ENCODE peak calls at places on chromosome X, in six cellular contexts. M, B, C, Z, Q and K are unnamed samples.

GRCh38 chrX:17608898-17609297 is 128.4 kb upstream of the SCML1 start:
- DNase-seq in M (no peak), B (no peak), C (no peak), Z (no peak), Q (no peak), K (no peak)

GRCh38 chrX:71629467-71629866 is 11.2 kb upstream of the CXCR3 start:
- DNase-seq in M (no peak), B (no peak), C (no peak), Z (no peak), Q (no peak), K (no peak)

GRCh38 chrX:142238536-142238935 is 33.4 kb upstream of the MAGEC2 start:
- DNase-seq in M (no peak), B (no peak), C (no peak), Z (no peak), Q (no peak), K (no peak)

GRCh38 chrX:105221374-105221773 is 880 bp upstream of the TEX13A start:
- DNase-seq in M (no peak), B (no peak), C (no peak), Z (no peak), Q (no peak), K (no peak)

GRCh38 chrX:112819813-112820212 is 20.8 kb downstream of the AMOT start:
- DNase-seq in M (no peak), B (no peak), C (no peak), Z (no peak), Q (no peak), K (no peak)

GRCh38 chrX:10722804-10723364 is 102.5 kb upstream of the MID1 start:
- DNase-seq in M (peak; percentile 76), B (no peak), C (peak; percentile 11), Z (no peak), Q (peak; percentile 57), K (peak; percentile 29)

GRCh38 chrX:119981286-119982070 is 37.9 kb upstream of the NKAP start:
- DNase-seq in M (peak; percentile 49), B (no peak), C (no peak), Z (peak; percentile 3), Q (no peak), K (no peak)

GRCh38 chrX:47217121-47217851 is 1.2 kb upstream of the CDK16 start:
- DNase-seq in M (no peak), B (no peak), C (no peak), Z (peak; percentile 44), Q (no peak), K (no peak)

GRCh38 chrX:28843817-28844216 is 256.6 kb downstream of the IL1RAPL1 start:
- DNase-seq in M (no peak), B (no peak), C (no peak), Z (no peak), Q (no peak), K (no peak)

GRCh38 chrX:53255738-53256191 is 25.6 kb downstream of the IQSEC2 start:
- DNase-seq in M (no peak), B (no peak), C (no peak), Z (no peak), Q (peak; percentile 90), K (no peak)

GRCh38 chrX:53251307-53251706 is 26.3 kb upstream of the KDM5C start:
- DNase-seq in M (no peak), B (no peak), C (no peak), Z (no peak), Q (no peak), K (no peak)

GRCh38 chrX:53254570-53255461 is 26.6 kb downstream of the IQSEC2 start:
- DNase-seq in M (no peak), B (no peak), C (no peak), Z (no peak), Q (no peak), K (no peak)

GRCh38 chrX:53250556-53250955 is 25.5 kb upstream of the KDM5C start:
- DNase-seq in M (no peak), B (no peak), C (no peak), Z (no peak), Q (no peak), K (no peak)

GRCh38 chrX:53253293-53254020 is 27.9 kb downstream of the IQSEC2 start:
- DNase-seq in M (no peak), B (no peak), C (no peak), Z (no peak), Q (no peak), K (no peak)
- TF ChIP-seq TAF1 in M (no peak), B (no peak), C (no peak), Z (no peak), Q (no peak), K (no peak)

GRCh38 chrX:50643525-50644137 is 170.4 kb downstream of the SHROOM4 start:
- DNase-seq in M (no peak), B (no peak), C (no peak), Z (no peak), Q (no peak), K (no peak)

GRCh38 chrX:50635811-50636365 is 165.3 kb upstream of the DGKK start:
- DNase-seq in M (no peak), B (no peak), C (no peak), Z (no peak), Q (no peak), K (no peak)

GRCh38 chrX:50635162-50635561 is 164.5 kb upstream of the DGKK start:
- DNase-seq in M (no peak), B (no peak), C (no peak), Z (no peak), Q (no peak), K (no peak)

DNA sequence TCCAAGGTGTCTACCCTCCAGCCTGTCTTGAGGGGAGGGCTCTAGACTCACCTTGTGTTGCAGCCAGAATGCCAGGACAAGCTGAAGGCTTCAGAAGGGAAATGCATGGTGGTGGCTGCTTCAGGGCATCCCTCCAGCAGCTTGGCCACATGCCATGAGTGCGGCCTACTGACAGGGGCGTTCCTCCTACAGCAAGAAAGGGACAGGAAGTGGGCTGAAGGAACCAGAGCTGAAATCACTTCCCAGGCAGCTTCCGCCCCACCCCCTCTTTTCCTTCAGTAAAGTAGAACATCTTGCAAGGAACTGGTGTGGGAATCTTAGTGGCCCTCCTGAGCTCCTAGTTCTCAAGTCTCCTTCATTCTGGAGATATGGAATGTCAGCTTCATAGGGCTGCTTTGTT is 167.5 kb upstream of the DGKK start:
- DNase-seq in M (no peak), B (no peak), C (no peak), Z (no peak), Q (no peak), K (no peak)
- TF ChIP-seq POLR2AphosphoS5 in M (no peak), B (no peak), C (no peak), Z (no peak), Q (no peak), K (no peak)

DNA sequence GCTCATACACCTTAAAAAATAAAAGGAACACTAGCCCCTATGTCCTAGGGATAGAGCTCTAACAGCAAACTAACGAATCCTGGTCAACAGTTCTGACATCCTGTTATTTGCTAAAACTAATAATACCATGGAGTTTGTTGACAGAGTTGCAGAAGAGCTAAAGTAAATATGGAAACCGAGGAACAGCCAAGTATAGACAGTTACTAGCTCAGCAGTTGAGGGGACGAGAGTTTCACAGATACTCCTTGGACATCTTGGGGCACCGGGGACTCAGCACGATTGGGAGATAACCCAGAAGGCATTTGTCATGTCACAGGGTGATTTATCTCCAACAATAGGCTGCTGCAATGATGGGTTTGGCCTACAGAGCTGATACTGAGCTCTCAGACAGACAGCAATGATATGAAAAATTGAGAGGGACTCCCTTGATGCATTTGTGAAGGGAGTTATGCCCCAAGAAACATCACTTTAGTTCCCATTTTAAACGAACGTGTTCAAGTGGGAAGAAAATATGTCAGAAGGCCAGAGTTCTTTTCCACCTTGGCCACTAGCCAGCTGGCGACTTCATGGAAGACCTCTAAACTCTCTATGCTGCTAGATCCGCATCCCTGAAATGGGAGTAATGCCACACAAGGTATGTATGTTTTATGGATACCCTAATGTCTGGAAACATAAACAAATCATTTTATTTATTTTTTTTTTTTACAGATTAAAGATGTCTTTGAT is 48.6 kb downstream of the TSC22D3 start:
- DNase-seq in M (no peak), B (no peak), C (no peak), Z (peak; percentile 12), Q (peak; percentile 17), K (no peak)
- TF ChIP-seq POLR2A in M (no peak), B (no peak), C (no peak), Z (no peak), Q (no peak), K (no peak)

DNA sequence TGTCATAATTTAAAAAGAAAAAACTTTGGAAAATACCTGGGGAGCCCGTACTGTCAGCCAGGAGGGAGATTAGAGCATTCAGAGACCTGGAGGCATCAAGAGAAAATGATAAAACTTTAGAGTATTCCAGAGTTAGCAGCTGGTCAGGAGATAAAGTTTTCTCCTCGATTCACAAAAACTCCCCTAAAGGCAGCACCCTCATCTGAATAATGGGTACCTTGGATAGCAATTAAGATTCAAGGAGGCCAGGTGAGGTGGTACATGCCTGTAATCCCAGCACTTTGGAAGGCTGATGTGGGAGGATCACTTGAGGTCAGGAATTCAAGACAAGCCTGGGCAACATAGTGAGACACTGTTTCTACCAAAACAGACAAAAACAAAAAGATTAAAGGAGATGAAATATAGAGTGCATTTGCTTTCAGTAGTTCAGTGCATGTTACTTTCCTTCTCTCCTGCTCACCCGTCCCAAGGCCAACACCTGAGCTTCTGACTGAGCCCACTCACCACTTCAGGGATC is 18.6 kb upstream of the RAB40A start:
- DNase-seq in M (no peak), B (no peak), C (no peak), Z (no peak), Q (no peak), K (no peak)
- TF ChIP-seq TAF1 in M (no peak), B (no peak), C (no peak), Z (no peak), Q (no peak), K (no peak)

GRCh38 chrX:106728337-106728736 is 1.8 kb downstream of the RNF128 start:
- DNase-seq in M (no peak), B (no peak), C (no peak), Z (no peak), Q (no peak), K (no peak)

GRCh38 chrX:106731590-106731989 is 5.1 kb downstream of the RNF128 start:
- DNase-seq in M (no peak), B (no peak), C (no peak), Z (no peak), Q (no peak), K (no peak)

GRCh38 chrX:106730385-106730784 is 3.9 kb downstream of the RNF128 start:
- DNase-seq in M (no peak), B (no peak), C (no peak), Z (peak; percentile 45), Q (no peak), K (no peak)

DNA sequence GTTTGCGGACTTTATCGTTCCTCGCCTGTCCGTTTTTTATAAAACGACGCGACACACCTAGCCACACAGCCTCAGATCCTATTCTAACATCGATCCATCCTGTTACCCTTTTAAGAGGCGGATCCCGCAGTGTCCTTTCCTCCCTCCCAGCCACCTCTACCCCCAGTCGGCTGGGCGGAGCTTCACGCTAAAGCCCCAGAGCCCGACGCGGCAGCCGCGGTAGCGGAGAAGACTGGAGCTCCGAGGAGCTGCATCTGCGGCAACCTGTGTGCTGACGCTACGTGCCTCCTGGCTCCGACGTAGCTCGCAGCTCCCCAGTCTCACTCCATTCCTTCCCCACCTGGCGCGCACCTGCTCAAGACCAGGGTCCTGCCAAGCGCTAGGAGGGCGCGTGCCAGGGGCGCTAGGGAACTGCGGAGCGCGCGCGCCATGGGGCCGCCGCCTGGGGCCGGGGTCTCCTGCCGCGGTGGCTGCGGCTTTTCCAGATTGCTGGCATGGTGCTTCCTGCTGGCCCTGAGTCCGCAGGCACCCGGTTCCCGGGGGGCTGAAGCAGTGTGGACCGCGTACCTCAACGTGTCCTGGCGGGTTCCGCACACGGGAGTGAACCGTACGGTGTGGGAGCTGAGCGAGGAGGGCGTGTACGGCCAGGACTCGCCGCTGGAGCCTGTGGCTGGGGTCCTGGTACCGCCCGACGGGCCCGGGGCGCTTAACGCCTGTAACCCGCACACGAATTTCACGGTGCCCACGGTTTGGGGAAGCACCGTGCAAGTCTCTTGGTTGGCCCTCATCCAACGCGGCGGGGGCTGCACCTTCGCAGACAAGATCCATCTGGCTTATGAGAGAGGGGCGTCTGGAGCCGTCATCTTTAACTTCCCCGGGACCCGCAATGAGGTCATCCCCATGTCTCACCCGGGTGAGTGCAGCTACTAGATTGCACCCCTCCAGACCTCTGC is at the start of gene RNF128:
- DNase-seq in M (peak; percentile 66), B (no peak), C (no peak), Z (peak; percentile 66), Q (no peak), K (no peak)
- TF ChIP-seq POLR2AphosphoS5 in M (peak; percentile 27), B (no peak), C (no peak), Z (peak; percentile 83), Q (no peak), K (no peak)